ENCODE peak calls at places on chromosomes 2 and 18, in four cellular contexts. L is upper lobe of right lung, B is cardiac fibroblast, Y is AG10803. K is an unnamed sample.

GRCh38 chr2:235494716-235495372 is 1.0 kb downstream of the AGAP1 start:
- DNase-seq in L (peak), B (peak), Y (peak), K (peak)

GRCh38 chr2:218983971-218984238 is 1.1 kb downstream of the FEV start:
- DNase-seq in L (no peak), B (no peak), Y (no peak), K (no peak)

GRCh38 chr2:16687222-16687621 is 21.6 kb upstream of the CYRIA start:
- DNase-seq in L (no peak), B (no peak), Y (no peak), K (no peak)

GRCh38 chr18:28088477-28088876 is 88.5 kb downstream of the CDH2 start:
- DNase-seq in L (no peak), B (no peak), Y (no peak), K (no peak)

GRCh38 chr2:73156539-73157124 is 43.9 kb upstream of the RAB11FIP5 start:
- DNase-seq in L (peak), B (peak), Y (peak), K (peak)

GRCh38 chr2:70596293-70596692 is 42.7 kb upstream of the TGFA start:
- DNase-seq in L (no peak), B (no peak), Y (peak), K (peak)

GRCh38 chr2:64474200-64474630 is 20.3 kb downstream of the LGALSL start:
- DNase-seq in L (no peak), B (no peak), Y (no peak), K (no peak)

GRCh38 chr2:54708584-54709340 is 14.7 kb upstream of the EML6 start:
- DNase-seq in L (peak), B (peak), Y (peak), K (no peak)

GRCh38 chr2:231483398-231484329 is 19.4 kb upstream of the NCL start:
- DNase-seq in L (peak), B (peak), Y (peak), K (peak)

GRCh38 chr2:76391663-76392062 is 680.9 kb upstream of the GCFC2 start:
- DNase-seq in L (no peak), B (no peak), Y (no peak), K (no peak)

GRCh38 chr2:232129483-232129882 is 168.0 kb downstream of the DIS3L2 start:
- DNase-seq in L (no peak), B (peak), Y (no peak), K (no peak)

GRCh38 chr18:50432915-50433314 is 58.1 kb downstream of the SKA1 start:
- DNase-seq in L (no peak), B (no peak), Y (no peak), K (peak)

GRCh38 chr18:50424877-50425690 is 50.2 kb downstream of the SKA1 start:
- DNase-seq in L (no peak), B (peak), Y (peak), K (peak)

GRCh38 chr18:50428531-50429206 is 53.8 kb downstream of the SKA1 start:
- DNase-seq in L (no peak), B (peak), Y (peak), K (peak)

GRCh38 chr18:50427896-50428295 is 53.0 kb downstream of the SKA1 start:
- DNase-seq in L (no peak), B (no peak), Y (peak), K (no peak)

DNA sequence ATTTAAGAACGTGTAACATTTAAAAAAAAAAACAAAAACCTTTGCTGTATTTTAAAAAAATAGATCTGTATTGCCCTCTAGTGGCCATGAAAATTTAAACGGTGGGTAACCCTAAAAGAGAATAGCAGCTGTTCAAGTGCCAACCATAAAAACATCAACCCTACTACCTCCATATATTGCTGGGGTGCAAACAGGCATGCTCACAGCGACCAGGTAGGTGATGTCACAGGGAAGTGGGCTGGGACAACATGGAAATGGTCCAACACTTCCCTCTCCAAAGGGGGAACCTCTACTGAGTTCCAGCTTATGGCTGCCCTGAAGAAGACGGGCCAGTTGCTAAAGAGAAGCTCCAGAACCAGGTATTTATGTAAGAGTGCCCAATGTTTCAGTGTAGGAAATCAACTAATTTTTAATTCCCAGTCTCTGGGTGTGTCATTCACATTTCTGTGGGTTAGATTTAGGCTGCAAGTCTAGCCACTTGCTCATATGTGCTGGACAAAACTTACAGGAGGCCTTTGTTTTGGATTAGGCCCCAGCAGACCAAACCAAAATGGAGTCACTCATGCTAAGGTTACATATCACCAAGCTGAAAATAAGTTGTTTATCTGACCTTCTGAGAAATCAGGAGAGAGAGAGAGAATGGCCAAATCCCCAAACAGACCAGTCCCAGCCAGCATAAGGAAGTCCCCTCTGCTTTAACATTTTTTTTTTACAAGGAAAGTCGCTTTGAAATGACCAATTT is 54.5 kb downstream of the SKA1 start:
- DNase-seq in L (no peak), B (peak), Y (peak), K (peak)
- TF ChIP-seq CTCF in L (peak), B (peak), Y (peak), K (peak)

GRCh38 chr2:128322651-128323491 is 4.2 kb upstream of the HS6ST1 start:
- DNase-seq in L (peak), B (peak), Y (no peak), K (no peak)
- H3K4me3 ChIP-seq in L (peak), B (peak), Y (peak), K (peak)

DNA sequence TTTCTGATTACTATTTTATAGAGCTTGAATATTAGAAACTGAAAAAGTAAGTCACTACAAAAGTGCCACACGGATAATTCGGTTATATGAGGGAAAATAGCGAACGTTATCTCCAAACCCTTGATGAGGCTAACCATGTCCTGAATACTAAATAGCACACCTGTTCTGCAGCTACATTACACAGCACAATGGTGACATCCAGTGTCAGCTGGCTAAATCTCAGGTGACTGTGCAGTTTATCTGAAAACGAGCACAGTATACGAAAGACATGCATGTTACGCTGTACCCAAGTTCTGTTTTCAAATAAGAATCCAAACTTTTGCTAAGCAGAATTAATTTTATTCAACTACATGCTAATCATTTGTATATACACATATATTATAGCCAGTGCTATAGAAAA is 9.0 kb downstream of the CCDC68 start:
- DNase-seq in L (no peak), B (no peak), Y (no peak), K (no peak)
- TF ChIP-seq CTCF in L (peak), B (no peak), Y (no peak), K (no peak)

GRCh38 chr2:88345842-88346241 is 106.7 kb downstream of the FOXI3 start:
- DNase-seq in L (no peak), B (no peak), Y (no peak), K (no peak)

GRCh38 chr2:88355486-88355885 is 97.0 kb downstream of the FOXI3 start:
- DNase-seq in L (no peak), B (no peak), Y (no peak), K (no peak)

GRCh38 chr2:88350262-88350640 is 102.2 kb downstream of the FOXI3 start:
- DNase-seq in L (no peak), B (no peak), Y (no peak), K (no peak)

DNA sequence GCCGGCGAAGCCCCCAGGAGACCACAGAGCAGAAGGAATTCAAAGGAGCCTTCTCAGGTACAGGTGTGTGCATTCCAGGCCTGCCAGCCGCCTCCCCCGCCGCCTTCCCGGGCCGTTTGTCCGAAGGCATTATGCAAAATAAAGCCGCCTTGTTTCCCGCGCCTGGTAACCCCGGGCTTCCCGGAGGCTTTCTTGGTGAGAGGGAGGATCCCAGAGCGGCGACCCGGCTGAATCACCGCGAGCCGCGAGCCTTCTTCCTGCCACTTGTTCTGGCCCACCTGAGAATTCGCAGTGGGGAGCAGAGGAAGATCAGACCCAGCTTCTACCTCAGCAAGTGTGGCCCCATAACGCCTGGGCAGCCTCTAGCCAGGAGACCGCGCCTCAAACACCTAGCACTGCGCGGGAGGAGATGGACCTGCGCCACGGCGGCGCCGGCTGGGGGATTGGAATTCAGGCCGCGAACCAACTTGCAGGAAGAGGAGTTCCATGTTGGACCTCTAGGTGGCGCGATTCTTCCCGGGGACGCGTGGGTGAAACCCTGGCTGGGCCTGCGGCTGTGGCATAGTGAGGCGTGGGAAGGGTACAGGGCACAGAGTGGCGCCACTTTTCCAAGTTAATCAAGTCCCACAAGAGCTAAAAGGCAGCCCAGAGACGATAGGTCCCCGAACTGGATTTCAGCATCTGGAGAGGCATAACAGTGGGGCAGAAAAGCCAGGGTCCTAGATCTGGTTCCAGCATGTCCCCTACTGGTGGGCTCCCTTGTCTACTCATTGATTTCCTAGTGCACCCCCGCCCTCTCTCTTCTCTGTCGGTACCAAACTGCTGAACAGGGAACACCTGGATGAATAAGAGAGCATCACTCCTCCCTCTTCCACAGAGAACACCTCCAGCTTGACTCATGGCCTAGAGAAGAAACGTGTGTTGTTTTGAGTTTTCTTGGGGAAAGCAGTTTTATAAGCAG is 101.6 kb downstream of the FOXI3 start:
- DNase-seq in L (peak), B (peak), Y (peak), K (peak)
- H3K4me3 ChIP-seq in L (peak), B (no peak), Y (no peak), K (no peak)

GRCh38 chr2:166609183-166609959 is 115.3 kb upstream of the SCN7A start:
- DNase-seq in L (peak), B (no peak), Y (no peak), K (no peak)
- TF ChIP-seq CTCF in L (no peak), B (no peak), Y (no peak), K (no peak)

GRCh38 chr2:130336877-130337734 is 5.6 kb upstream of the IMP4 start:
- DNase-seq in L (peak), B (peak), Y (peak), K (peak)
- H3K4me3 ChIP-seq in L (peak), B (peak), Y (peak), K (no peak)

GRCh38 chr2:197201874-197202273 is 108.7 kb downstream of the ANKRD44 start:
- DNase-seq in L (no peak), B (no peak), Y (no peak), K (no peak)

GRCh38 chr2:197207608-197208007 is 103.0 kb downstream of the ANKRD44 start:
- DNase-seq in L (no peak), B (no peak), Y (no peak), K (no peak)

GRCh38 chr2:197207106-197207505 is 103.5 kb downstream of the ANKRD44 start:
- DNase-seq in L (no peak), B (no peak), Y (peak), K (no peak)

GRCh38 chr2:197205590-197206215 is 104.9 kb downstream of the ANKRD44 start:
- DNase-seq in L (no peak), B (no peak), Y (no peak), K (no peak)

DNA sequence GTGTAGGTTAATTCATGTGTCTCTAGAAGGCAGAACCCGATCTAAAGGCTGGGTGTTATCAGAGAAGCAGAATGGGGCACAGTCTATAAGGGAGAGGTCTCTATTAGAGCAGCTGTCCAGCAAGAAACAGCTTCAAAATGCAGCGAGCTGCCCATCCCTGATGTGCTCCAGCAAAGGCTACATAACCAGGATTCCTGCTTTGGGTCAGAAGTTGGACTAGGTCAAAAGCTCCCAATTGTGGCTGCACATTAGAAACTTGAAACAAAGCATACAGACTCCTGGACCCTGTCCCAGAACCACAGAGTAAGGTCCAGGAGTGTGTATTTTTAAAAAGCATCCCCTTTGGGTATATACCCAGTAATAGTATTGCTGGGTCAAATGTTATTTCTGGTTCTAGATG is 105.7 kb downstream of the ANKRD44 start:
- DNase-seq in L (no peak), B (peak), Y (peak), K (no peak)
- TF ChIP-seq CTCF in L (no peak), B (no peak), Y (no peak), K (no peak)

GRCh38 chr2:11748018-11748860 is 1.8 kb downstream of the LPIN1 start:
- DNase-seq in L (no peak), B (no peak), Y (no peak), K (no peak)
- H3K4me3 ChIP-seq in L (peak), B (peak), Y (peak), K (peak)

DNA sequence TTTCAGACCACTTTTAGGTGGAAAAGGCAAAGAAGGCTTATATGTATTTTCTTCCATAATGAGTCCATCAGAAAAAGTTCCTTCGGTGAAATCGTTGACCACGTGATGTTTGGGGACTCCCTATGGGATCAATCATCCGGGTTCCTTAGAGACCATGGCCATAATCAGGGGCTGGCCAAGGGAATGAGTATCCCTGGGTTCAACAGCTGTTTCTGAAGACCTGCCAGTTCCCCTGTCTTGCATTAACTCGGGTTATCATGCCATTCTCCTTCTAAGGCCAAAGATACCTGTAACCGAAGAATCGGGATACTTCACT is 18.7 kb upstream of the TMEM177 start:
- DNase-seq in L (no peak), B (no peak), Y (no peak), K (no peak)
- TF ChIP-seq CTCF in L (no peak), B (no peak), Y (no peak), K (no peak)

DNA sequence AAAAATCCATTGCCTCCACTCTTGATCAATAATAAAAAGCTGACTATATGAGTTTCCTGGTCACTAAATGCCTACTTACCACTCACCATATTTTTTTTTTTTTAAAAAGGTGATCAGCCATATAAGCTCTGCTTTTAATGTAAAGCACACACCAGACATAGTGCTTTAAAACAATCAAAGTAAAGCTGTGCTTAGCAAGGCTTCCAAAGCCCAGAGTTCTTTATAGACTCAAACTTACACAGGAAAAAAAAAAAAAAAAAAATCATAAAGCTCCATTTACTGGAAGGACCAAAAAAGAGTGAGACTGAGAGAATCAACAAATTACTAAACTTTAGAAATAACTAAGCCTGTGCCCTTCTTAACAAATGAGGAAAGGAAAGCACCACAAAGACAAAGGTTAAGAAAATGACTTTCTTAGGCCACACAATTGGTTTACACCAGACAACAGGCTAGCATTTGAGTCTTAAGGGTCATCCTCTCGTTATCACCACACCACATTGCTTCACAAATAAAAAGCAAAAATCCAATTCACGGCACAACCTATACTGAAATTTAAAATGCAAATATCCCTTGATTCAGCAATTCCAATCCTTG is 11.2 kb downstream of the ACVR1 start:
- DNase-seq in L (no peak), B (no peak), Y (no peak), K (no peak)
- H3K4me3 ChIP-seq in L (no peak), B (no peak), Y (no peak), K (no peak)